ENCODE peak calls at places on chromosomes 2 and 18, in five cellular contexts. Z is A172, J is H7, B is NCI-H2081, M is GF-D8. H is an unnamed sample.

GRCh38 chr18:29862824-29863223 is 1179.7 kb downstream of the DSC3 start:
- DNase-seq in J (peak; percentile 7), M (no peak), B (no peak), Z (no peak), H (no peak)

GRCh38 chr18:46725310-46725709 is 31.5 kb downstream of the ST8SIA5 start:
- DNase-seq in J (no peak), M (no peak), Z (no peak), B (no peak), H (no peak)

GRCh38 chr2:112493858-112494648 is 12.1 kb downstream of the TTL start:
- DNase-seq in Z (peak; percentile 86), M (no peak), B (no peak), J (no peak), H (no peak)

GRCh38 chr2:9796056-9796792 is 47.0 kb upstream of the TAF1B start:
- DNase-seq in Z (no peak), J (peak; percentile 75), M (no peak), B (no peak), H (no peak)

GRCh38 chr2:220586980-220587549 is 959.6 kb downstream of the SLC4A3 start:
- DNase-seq in J (no peak), B (no peak), M (no peak), Z (no peak), H (no peak)

GRCh38 chr2:127561371-127561770 is 25.9 kb downstream of the MYO7B start:
- DNase-seq in J (no peak), Z (no peak), M (no peak), B (no peak), H (no peak)

GRCh38 chr18:9876867-9877654 is 8.7 kb upstream of the TXNDC2 start:
- DNase-seq in B (no peak), Z (peak; percentile 92), J (no peak), M (no peak), H (peak; percentile 13)

GRCh38 chr2:85053802-85054201 is 79.4 kb upstream of the TCF7L1 start:
- DNase-seq in Z (peak; percentile 88), M (no peak), B (no peak), J (no peak), H (peak; percentile 99)

GRCh38 chr2:207655000-207655399 is 29.8 kb upstream of the METTL21A start:
- DNase-seq in Z (no peak), B (no peak), J (no peak), M (no peak), H (no peak)

GRCh38 chr18:41972067-41973000 is 17.3 kb downstream of the PIK3C3 start:
- DNase-seq in Z (peak; percentile 7), B (no peak), M (peak; percentile 28), J (no peak), H (no peak)

GRCh38 chr18:23982154-23983071 is 32.1 kb upstream of the TTC39C start:
- DNase-seq in J (no peak), Z (peak; percentile 34), B (no peak), M (no peak), H (peak; percentile 25)

GRCh38 chr2:233130024-233130423 is 69.9 kb downstream of the INPP5D start:
- DNase-seq in J (no peak), Z (no peak), B (no peak), M (no peak), H (no peak)

GRCh38 chr2:207008105-207008990 is 69.0 kb downstream of the CPO start:
- DNase-seq in J (peak; percentile 73), B (no peak), M (no peak), Z (peak; percentile 26), H (no peak)

GRCh38 chr2:137928547-137929503 is 35.4 kb upstream of the HNMT start:
- DNase-seq in Z (peak; percentile 93), M (no peak), J (no peak), B (no peak), H (peak; percentile 4)

GRCh38 chr2:10831387-10831985 is 18.9 kb upstream of the PDIA6 start:
- DNase-seq in J (peak; percentile 55), M (no peak), Z (no peak), B (no peak), H (no peak)

GRCh38 chr2:177407031-177407430 is 14.5 kb downstream of the AGPS start:
- DNase-seq in Z (no peak), M (no peak), J (no peak), B (no peak), H (no peak)

GRCh38 chr2:74696758-74697327 is 42.8 kb downstream of the SEMA4F start:
- DNase-seq in B (no peak), Z (no peak), J (no peak), M (no peak), H (no peak)